ENCODE peak calls at places on chromosomes 7 and 10, in eight cellular contexts. X is mesenteric fat pad, Y is mesothelial cell of epicardium, I is DMS 273 treated with DMSO at 0.1 percent for 48 hours, S is HuH-7.5, R is KG1, A is GM20000, J is NCI-H1092. W is an unnamed sample.

GRCh38 chr7:110309941-110310340 is 781.0 kb upstream of the LRRN3 start:
- DNase-seq in R (no peak), J (no peak), Y (no peak), X (no peak), A (no peak), S (no peak), I (no peak), W (no peak)

GRCh38 chr10:97059872-97060205 is 125.9 kb downstream of the SLIT1 start:
- DNase-seq in A (no peak), J (no peak), R (no peak), S (no peak), X (no peak), Y (no peak), I (no peak), W (no peak)

GRCh38 chr7:157679607-157680006 is 342.8 kb downstream of the DNAJB6 start:
- DNase-seq in S (no peak), X (peak), R (no peak), Y (no peak), J (no peak), A (no peak), I (no peak), W (no peak)

GRCh38 chr10:61759751-61760150 is 97.0 kb downstream of the CABCOCO1 start:
- DNase-seq in S (no peak), A (no peak), Y (no peak), X (no peak), I (no peak), R (no peak), J (no peak), W (no peak)

GRCh38 chr7:4694653-4695335 is 12.7 kb downstream of the FOXK1 start:
- DNase-seq in J (no peak), R (no peak), X (no peak), A (no peak), I (no peak), S (no peak), Y (no peak), W (no peak)

GRCh38 chr10:102632394-102633062 is 11.8 kb upstream of the TRIM8 start:
- DNase-seq in A (no peak), S (no peak), Y (no peak), R (no peak), I (no peak), X (no peak), J (no peak), W (no peak)

GRCh38 chr10:102559764-102560163 is 56.0 kb downstream of the SUFU start:
- DNase-seq in I (no peak), Y (no peak), J (no peak), R (no peak), S (no peak), X (no peak), A (no peak), W (no peak)

GRCh38 chr7:32569388-32570289 is 74.3 kb downstream of the AVL9 start:
- DNase-seq in J (no peak), R (no peak), Y (no peak), S (no peak), I (no peak), A (no peak), X (no peak), W (no peak)

GRCh38 chr7:147400221-147400689 is 1190.3 kb upstream of the C7orf33 start:
- DNase-seq in Y (no peak), R (no peak), A (no peak), J (no peak), S (no peak), I (no peak), X (no peak), W (peak)

GRCh38 chr10:43931308-43931930 is 282.7 kb upstream of the ZNF32 start:
- DNase-seq in X (no peak), S (no peak), Y (no peak), R (no peak), A (no peak), J (no peak), I (no peak), W (no peak)

GRCh38 chr7:78125884-78126283 is 327.3 kb downstream of the PHTF2 start:
- DNase-seq in S (no peak), I (no peak), X (no peak), A (no peak), J (no peak), R (no peak), Y (no peak), W (no peak)

GRCh38 chr7:94061316-94061715 is 57.2 kb upstream of the BET1 start:
- DNase-seq in I (no peak), X (no peak), R (no peak), J (no peak), Y (no peak), S (no peak), A (no peak), W (no peak)

GRCh38 chr7:121202834-121203233 is 126.0 kb upstream of the WNT16 start:
- DNase-seq in R (no peak), S (no peak), I (no peak), Y (no peak), J (no peak), X (no peak), A (no peak), W (no peak)

GRCh38 chr10:46523881-46524470 is 32.5 kb downstream of the GPRIN2 start:
- DNase-seq in S (no peak), I (no peak), R (no peak), Y (no peak), J (no peak), X (peak), A (no peak), W (no peak)

GRCh38 chr7:127874951-127875608 is 156.2 kb downstream of the LRRC4 start:
- DNase-seq in S (no peak), Y (no peak), A (no peak), I (no peak), J (no peak), X (no peak), R (no peak), W (no peak)

GRCh38 chr7:98922392-98923107 is 44.2 kb downstream of the TRRAP start:
- DNase-seq in R (no peak), X (no peak), Y (no peak), A (no peak), I (no peak), S (peak), J (no peak), W (no peak)

GRCh38 chr10:116985611-116986010 is 19.4 kb downstream of the SHTN1 start:
- DNase-seq in S (no peak), A (no peak), X (no peak), Y (no peak), R (no peak), I (no peak), J (no peak), W (no peak)

GRCh38 chr7:22586806-22587180 is 86.8 kb upstream of the STEAP1B start:
- DNase-seq in S (no peak), J (no peak), A (no peak), R (no peak), X (no peak), Y (no peak), I (no peak), W (no peak)

GRCh38 chr7:2924866-2925840 is 81.0 kb upstream of the GNA12 start:
- DNase-seq in J (peak), A (no peak), Y (no peak), I (no peak), R (no peak), S (no peak), X (peak), W (no peak)

GRCh38 chr7:103687981-103688380 is 242.0 kb upstream of the SLC26A5 start:
- DNase-seq in J (no peak), I (peak), A (no peak), R (no peak), Y (no peak), X (no peak), S (no peak), W (no peak)

GRCh38 chr10:48655426-48656240 is 29.0 kb upstream of the WDFY4 start:
- DNase-seq in Y (peak), S (peak), I (no peak), R (no peak), A (no peak), J (peak), X (no peak), W (peak)

GRCh38 chr7:15571303-15571878 is 9.6 kb upstream of the AGMO start:
- DNase-seq in X (no peak), R (no peak), J (no peak), S (no peak), Y (no peak), I (no peak), A (no peak), W (no peak)